ENCODE peak calls at places on chromosomes 1 and 21, in eight cellular contexts. One of them, this sample, is unnamed.

GRCh38 chr1:69700770-69701169 is 133.0 kb downstream of the LRRC7 start:
- DNase-seq in gastrocnemius medialis: no peak
- DNase-seq in tibial nerve: no peak
- DNase-seq in upper lobe of left lung: no peak
- DNase-seq in stomach: no peak
- DNase-seq in IMR-90: peak; percentile 1
- DNase-seq in sigmoid colon: no peak
- DNase-seq in heart left ventricle: no peak
- DNase-seq in this sample: no peak

GRCh38 chr1:201985355-201985754 is 2.9 kb downstream of the RNPEP start:
- DNase-seq in heart left ventricle: no peak
- DNase-seq in upper lobe of left lung: no peak
- DNase-seq in stomach: no peak
- DNase-seq in gastrocnemius medialis: no peak
- DNase-seq in sigmoid colon: no peak
- DNase-seq in tibial nerve: no peak
- DNase-seq in IMR-90: no peak
- DNase-seq in this sample: no peak

GRCh38 chr21:32414579-32415358 is 2.3 kb downstream of the EVA1C start:
- DNase-seq in IMR-90: peak; percentile 63
- DNase-seq in gastrocnemius medialis: no peak
- DNase-seq in heart left ventricle: no peak
- DNase-seq in stomach: no peak
- DNase-seq in upper lobe of left lung: no peak
- DNase-seq in sigmoid colon: no peak
- DNase-seq in tibial nerve: no peak
- DNase-seq in this sample: no peak

GRCh38 chr1:151371340-151371739 is 1.2 kb downstream of the SELENBP1 start:
- DNase-seq in tibial nerve: peak; percentile 72
- DNase-seq in stomach: peak; percentile 84
- DNase-seq in gastrocnemius medialis: peak; percentile 55
- DNase-seq in upper lobe of left lung: peak; percentile 90
- DNase-seq in heart left ventricle: peak; percentile 39
- DNase-seq in sigmoid colon: peak; percentile 90
- DNase-seq in IMR-90: peak; percentile 26
- DNase-seq in this sample: peak; percentile 86

GRCh38 chr1:151310986-151311385 is 16.2 kb downstream of the PI4KB start:
- DNase-seq in tibial nerve: no peak
- DNase-seq in heart left ventricle: no peak
- DNase-seq in upper lobe of left lung: no peak
- DNase-seq in stomach: no peak
- DNase-seq in IMR-90: peak; percentile 19
- DNase-seq in sigmoid colon: no peak
- DNase-seq in gastrocnemius medialis: no peak
- DNase-seq in this sample: no peak

GRCh38 chr1:48048980-48049379 is 51.8 kb upstream of the TRABD2B start:
- DNase-seq in gastrocnemius medialis: no peak
- DNase-seq in stomach: no peak
- DNase-seq in tibial nerve: no peak
- DNase-seq in IMR-90: no peak
- DNase-seq in upper lobe of left lung: no peak
- DNase-seq in sigmoid colon: no peak
- DNase-seq in heart left ventricle: peak; percentile 45
- DNase-seq in this sample: no peak

GRCh38 chr1:5815716-5816115 is 176.5 kb downstream of the NPHP4 start:
- DNase-seq in upper lobe of left lung: no peak
- DNase-seq in stomach: no peak
- DNase-seq in sigmoid colon: no peak
- DNase-seq in IMR-90: no peak
- DNase-seq in tibial nerve: no peak
- DNase-seq in gastrocnemius medialis: no peak
- DNase-seq in heart left ventricle: no peak
- DNase-seq in this sample: no peak

GRCh38 chr1:8652607-8653046 is 164.8 kb downstream of the RERE start:
- DNase-seq in stomach: no peak
- DNase-seq in IMR-90: no peak
- DNase-seq in tibial nerve: no peak
- DNase-seq in sigmoid colon: no peak
- DNase-seq in upper lobe of left lung: no peak
- DNase-seq in gastrocnemius medialis: no peak
- DNase-seq in heart left ventricle: no peak
- DNase-seq in this sample: no peak

GRCh38 chr1:85580046-85580411 is 532 bp upstream of the CCN1 start:
- DNase-seq in tibial nerve: peak; percentile 23
- DNase-seq in gastrocnemius medialis: peak; percentile 47
- DNase-seq in stomach: no peak
- DNase-seq in heart left ventricle: no peak
- DNase-seq in sigmoid colon: peak; percentile 77
- DNase-seq in upper lobe of left lung: no peak
- DNase-seq in IMR-90: peak; percentile 83
- DNase-seq in this sample: no peak

GRCh38 chr1:21847223-21848205 is 35.4 kb downstream of the LDLRAD2 start:
- DNase-seq in sigmoid colon: no peak
- DNase-seq in IMR-90: no peak
- DNase-seq in gastrocnemius medialis: no peak
- DNase-seq in stomach: no peak
- DNase-seq in upper lobe of left lung: no peak
- DNase-seq in tibial nerve: no peak
- DNase-seq in heart left ventricle: no peak
- DNase-seq in this sample: no peak

GRCh38 chr1:230632273-230632873 is 9.9 kb upstream of the COG2 start:
- DNase-seq in sigmoid colon: no peak
- DNase-seq in upper lobe of left lung: no peak
- DNase-seq in stomach: peak; percentile 32
- DNase-seq in gastrocnemius medialis: no peak
- DNase-seq in heart left ventricle: no peak
- DNase-seq in IMR-90: peak; percentile 24
- DNase-seq in tibial nerve: no peak
- DNase-seq in this sample: peak; percentile 59

GRCh38 chr1:209672705-209673630 is 2.2 kb upstream of the G0S2 start:
- DNase-seq in sigmoid colon: no peak
- DNase-seq in gastrocnemius medialis: no peak
- DNase-seq in tibial nerve: no peak
- DNase-seq in IMR-90: no peak
- DNase-seq in heart left ventricle: no peak
- DNase-seq in stomach: no peak
- DNase-seq in upper lobe of left lung: no peak
- DNase-seq in this sample: no peak

GRCh38 chr1:181189691-181190361 is 101.3 kb downstream of the IER5 start:
- DNase-seq in sigmoid colon: no peak
- DNase-seq in tibial nerve: peak; percentile 61
- DNase-seq in IMR-90: peak; percentile 29
- DNase-seq in heart left ventricle: peak; percentile 46
- DNase-seq in upper lobe of left lung: peak; percentile 55
- DNase-seq in stomach: peak; percentile 82
- DNase-seq in gastrocnemius medialis: no peak
- DNase-seq in this sample: peak; percentile 58

GRCh38 chr1:64320899-64321624 is 117.6 kb downstream of the UBE2U start:
- DNase-seq in gastrocnemius medialis: no peak
- DNase-seq in tibial nerve: no peak
- DNase-seq in upper lobe of left lung: no peak
- DNase-seq in stomach: no peak
- DNase-seq in sigmoid colon: no peak
- DNase-seq in IMR-90: no peak
- DNase-seq in heart left ventricle: no peak
- DNase-seq in this sample: no peak

GRCh38 chr1:3116150-3116510 is 47.1 kb downstream of the PRDM16 start:
- DNase-seq in tibial nerve: no peak
- DNase-seq in sigmoid colon: no peak
- DNase-seq in heart left ventricle: no peak
- DNase-seq in stomach: no peak
- DNase-seq in upper lobe of left lung: no peak
- DNase-seq in gastrocnemius medialis: no peak
- DNase-seq in IMR-90: no peak
- DNase-seq in this sample: no peak

GRCh38 chr1:228548788-228549187 is 61.6 kb downstream of the RNF187 start:
- DNase-seq in heart left ventricle: no peak
- DNase-seq in gastrocnemius medialis: no peak
- DNase-seq in upper lobe of left lung: peak; percentile 8
- DNase-seq in IMR-90: no peak
- DNase-seq in stomach: no peak
- DNase-seq in tibial nerve: no peak
- DNase-seq in sigmoid colon: no peak
- DNase-seq in this sample: no peak

GRCh38 chr1:85692730-85693314 is 15.4 kb downstream of the ZNHIT6 start:
- DNase-seq in tibial nerve: no peak
- DNase-seq in heart left ventricle: no peak
- DNase-seq in gastrocnemius medialis: no peak
- DNase-seq in upper lobe of left lung: no peak
- DNase-seq in stomach: no peak
- DNase-seq in sigmoid colon: no peak
- DNase-seq in IMR-90: peak; percentile 78
- DNase-seq in this sample: no peak

GRCh38 chr1:53257454-53258081 is 19.2 kb upstream of the MAGOH start:
- DNase-seq in IMR-90: peak; percentile 52
- DNase-seq in tibial nerve: no peak
- DNase-seq in heart left ventricle: no peak
- DNase-seq in stomach: no peak
- DNase-seq in sigmoid colon: no peak
- DNase-seq in gastrocnemius medialis: no peak
- DNase-seq in upper lobe of left lung: no peak
- DNase-seq in this sample: no peak

GRCh38 chr1:53254011-53254640 is 15.8 kb upstream of the MAGOH start:
- DNase-seq in IMR-90: peak; percentile 74
- DNase-seq in upper lobe of left lung: no peak
- DNase-seq in sigmoid colon: no peak
- DNase-seq in tibial nerve: no peak
- DNase-seq in heart left ventricle: no peak
- DNase-seq in gastrocnemius medialis: no peak
- DNase-seq in stomach: no peak
- DNase-seq in this sample: no peak

GRCh38 chr1:53256744-53257453 is 18.6 kb upstream of the MAGOH start:
- DNase-seq in sigmoid colon: no peak
- DNase-seq in upper lobe of left lung: no peak
- DNase-seq in tibial nerve: no peak
- DNase-seq in IMR-90: no peak
- DNase-seq in heart left ventricle: no peak
- DNase-seq in stomach: no peak
- DNase-seq in gastrocnemius medialis: no peak
- DNase-seq in this sample: no peak

GRCh38 chr1:53258216-53258615 is 19.9 kb upstream of the MAGOH start:
- DNase-seq in upper lobe of left lung: no peak
- DNase-seq in gastrocnemius medialis: no peak
- DNase-seq in stomach: no peak
- DNase-seq in IMR-90: no peak
- DNase-seq in tibial nerve: no peak
- DNase-seq in heart left ventricle: no peak
- DNase-seq in sigmoid colon: no peak
- DNase-seq in this sample: no peak

GRCh38 chr1:53255031-53255430 is 16.7 kb upstream of the MAGOH start:
- DNase-seq in IMR-90: no peak
- DNase-seq in upper lobe of left lung: no peak
- DNase-seq in stomach: no peak
- DNase-seq in heart left ventricle: no peak
- DNase-seq in gastrocnemius medialis: no peak
- DNase-seq in sigmoid colon: no peak
- DNase-seq in tibial nerve: no peak
- DNase-seq in this sample: no peak
- TF ChIP-seq CTCF in IMR-90: peak; percentile 9
- TF ChIP-seq CTCF in upper lobe of left lung: no peak
- TF ChIP-seq CTCF in stomach: no peak
- TF ChIP-seq CTCF in heart left ventricle: no peak
- TF ChIP-seq CTCF in gastrocnemius medialis: no peak
- TF ChIP-seq CTCF in sigmoid colon: no peak
- TF ChIP-seq CTCF in tibial nerve: no peak
- TF ChIP-seq CTCF in this sample: no peak

DNA sequence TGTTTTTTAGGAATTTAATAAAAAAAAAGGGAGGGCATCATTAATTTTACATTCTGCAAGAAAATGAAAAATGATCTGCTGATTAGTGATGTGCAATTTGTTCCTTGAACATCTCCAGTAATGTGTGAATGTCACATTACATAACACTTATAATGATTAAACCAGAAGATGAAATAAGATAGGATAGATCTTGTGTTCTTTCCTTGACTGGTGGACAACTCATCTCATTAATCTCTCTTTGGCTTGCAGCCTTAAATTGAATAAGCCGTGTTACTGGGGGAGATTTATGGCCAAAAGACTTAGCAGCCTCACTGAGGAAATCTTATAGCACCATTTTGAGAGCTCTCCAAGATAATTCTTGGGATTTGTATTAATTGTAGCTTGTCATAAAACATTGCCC is 217.2 kb downstream of the ST6GALNAC3 start:
- DNase-seq in sigmoid colon: no peak
- DNase-seq in IMR-90: no peak
- DNase-seq in stomach: no peak
- DNase-seq in heart left ventricle: no peak
- DNase-seq in upper lobe of left lung: no peak
- DNase-seq in gastrocnemius medialis: no peak
- DNase-seq in tibial nerve: no peak
- DNase-seq in this sample: no peak
- H3K27me3 ChIP-seq in sigmoid colon: no peaks in the 10 kb centered on the region
- H3K27me3 ChIP-seq in IMR-90: no peaks in the 10 kb centered on the region
- H3K27me3 ChIP-seq in stomach: no peaks in the 10 kb centered on the region
- H3K27me3 ChIP-seq in heart left ventricle: no peaks in the 10 kb centered on the region
- H3K27me3 ChIP-seq in upper lobe of left lung: no peaks in the 10 kb centered on the region
- H3K27me3 ChIP-seq in gastrocnemius medialis: no peaks in the 10 kb centered on the region
- H3K27me3 ChIP-seq in tibial nerve: no peaks in the 10 kb centered on the region
- H3K27me3 ChIP-seq in this sample: no peaks in the 10 kb centered on the region

GRCh38 chr1:39738622-39739366 is at the start of gene PPIE:
- DNase-seq in gastrocnemius medialis: peak; percentile 88
- DNase-seq in sigmoid colon: peak; percentile 96
- DNase-seq in upper lobe of left lung: peak; percentile 95
- DNase-seq in stomach: peak; percentile 94
- DNase-seq in IMR-90: peak; percentile 83
- DNase-seq in heart left ventricle: peak; percentile 95
- DNase-seq in tibial nerve: peak; percentile 96
- DNase-seq in this sample: peak; percentile 94
- TF ChIP-seq POLR2A in gastrocnemius medialis: peak; percentile 34
- TF ChIP-seq POLR2A in sigmoid colon: no peak
- TF ChIP-seq POLR2A in upper lobe of left lung: no peak
- TF ChIP-seq POLR2A in stomach: no peak
- TF ChIP-seq POLR2A in IMR-90: peak; percentile 61
- TF ChIP-seq POLR2A in heart left ventricle: peak; percentile 17
- TF ChIP-seq POLR2A in tibial nerve: peak; percentile 46
- TF ChIP-seq POLR2A in this sample: no peak

GRCh38 chr1:114034561-114035303 is 55.5 kb downstream of the OLFML3 start:
- DNase-seq in IMR-90: no peak
- DNase-seq in heart left ventricle: no peak
- DNase-seq in sigmoid colon: no peak
- DNase-seq in upper lobe of left lung: no peak
- DNase-seq in tibial nerve: no peak
- DNase-seq in gastrocnemius medialis: no peak
- DNase-seq in stomach: no peak
- DNase-seq in this sample: no peak

GRCh38 chr1:114032271-114033218 is 53.3 kb downstream of the OLFML3 start:
- DNase-seq in heart left ventricle: no peak
- DNase-seq in tibial nerve: no peak
- DNase-seq in upper lobe of left lung: no peak
- DNase-seq in gastrocnemius medialis: peak; percentile 8
- DNase-seq in IMR-90: peak; percentile 87
- DNase-seq in stomach: no peak
- DNase-seq in sigmoid colon: no peak
- DNase-seq in this sample: no peak

GRCh38 chr1:114033961-114034360 is 54.7 kb downstream of the OLFML3 start:
- DNase-seq in upper lobe of left lung: no peak
- DNase-seq in stomach: no peak
- DNase-seq in gastrocnemius medialis: no peak
- DNase-seq in sigmoid colon: no peak
- DNase-seq in IMR-90: no peak
- DNase-seq in tibial nerve: no peak
- DNase-seq in heart left ventricle: no peak
- DNase-seq in this sample: no peak

GRCh38 chr1:114035304-114035700 is 56.0 kb downstream of the OLFML3 start:
- DNase-seq in sigmoid colon: no peak
- DNase-seq in gastrocnemius medialis: no peak
- DNase-seq in tibial nerve: no peak
- DNase-seq in heart left ventricle: no peak
- DNase-seq in IMR-90: no peak
- DNase-seq in stomach: no peak
- DNase-seq in upper lobe of left lung: no peak
- DNase-seq in this sample: no peak

GRCh38 chr1:114033219-114033706 is 54.0 kb downstream of the OLFML3 start:
- DNase-seq in heart left ventricle: no peak
- DNase-seq in upper lobe of left lung: no peak
- DNase-seq in stomach: no peak
- DNase-seq in gastrocnemius medialis: no peak
- DNase-seq in sigmoid colon: no peak
- DNase-seq in IMR-90: no peak
- DNase-seq in tibial nerve: no peak
- DNase-seq in this sample: no peak
- TF ChIP-seq CTCF in heart left ventricle: peak; percentile 29
- TF ChIP-seq CTCF in upper lobe of left lung: peak; percentile 23
- TF ChIP-seq CTCF in stomach: no peak
- TF ChIP-seq CTCF in gastrocnemius medialis: peak; percentile 15
- TF ChIP-seq CTCF in sigmoid colon: no peak
- TF ChIP-seq CTCF in IMR-90: peak; percentile 20
- TF ChIP-seq CTCF in tibial nerve: no peak
- TF ChIP-seq CTCF in this sample: peak; percentile 15